ENCODE peak calls at places on chromosomes 4 and X, in eight cellular contexts. P, A, R, T, O, U, W and I are unnamed samples. For H3K4me1 and H3K36me3, the result is how much of the 10 kb centered on the place peaks cover.

GRCh38 chr4:98828801-98829200 is 100.1 kb downstream of the EIF4E start:
- DNase-seq in P (peak), A (no peak), R (no peak), T (no peak), O (no peak), U (no peak), W (peak), I (no peak)

GRCh38 chr4:22170353-22170752 is 221.8 kb upstream of the KCNIP4 start:
- DNase-seq in P (no peak), A (peak), R (no peak), T (peak), O (no peak), U (no peak), W (no peak), I (no peak)

GRCh38 chr4:138034871-138035270 is 207.3 kb downstream of the SLC7A11 start:
- DNase-seq in P (no peak), A (peak), R (no peak), T (peak), O (no peak), U (no peak), W (no peak), I (no peak)

GRCh38 chrX:112851161-112851779 is 10.6 kb upstream of the AMOT start:
- DNase-seq in P (no peak), A (no peak), R (no peak), T (no peak), O (no peak), U (no peak), W (no peak), I (no peak)

GRCh38 chrX:153524234-153524633 is 6.8 kb downstream of the ATP2B3 start:
- DNase-seq in P (no peak), A (no peak), R (no peak), T (no peak), O (no peak), U (no peak), W (no peak), I (no peak)

GRCh38 chr4:156665779-156666366 is 305.7 kb downstream of the PDGFC start:
- DNase-seq in P (no peak), A (no peak), R (no peak), T (no peak), O (no peak), U (no peak), W (no peak), I (no peak)

GRCh38 chrX:110569506-110569905 is 210.9 kb downstream of the RTL9 start:
- DNase-seq in P (no peak), A (no peak), R (no peak), T (no peak), O (no peak), U (no peak), W (no peak), I (no peak)

GRCh38 chr4:7929530-7929951 is 10.1 kb downstream of the AFAP1 start:
- DNase-seq in P (peak), A (no peak), R (no peak), T (no peak), O (peak), U (peak), W (no peak), I (no peak)

GRCh38 chr4:77771566-77771965 is 47.6 kb downstream of the CNOT6L start:
- DNase-seq in P (no peak), A (no peak), R (no peak), T (no peak), O (no peak), U (no peak), W (no peak), I (no peak)

GRCh38 chr4:1939664-1940509 is 68.7 kb downstream of the NSD2 start:
- DNase-seq in P (no peak), A (peak), R (no peak), T (peak), O (no peak), U (peak), W (peak), I (no peak)

DNA sequence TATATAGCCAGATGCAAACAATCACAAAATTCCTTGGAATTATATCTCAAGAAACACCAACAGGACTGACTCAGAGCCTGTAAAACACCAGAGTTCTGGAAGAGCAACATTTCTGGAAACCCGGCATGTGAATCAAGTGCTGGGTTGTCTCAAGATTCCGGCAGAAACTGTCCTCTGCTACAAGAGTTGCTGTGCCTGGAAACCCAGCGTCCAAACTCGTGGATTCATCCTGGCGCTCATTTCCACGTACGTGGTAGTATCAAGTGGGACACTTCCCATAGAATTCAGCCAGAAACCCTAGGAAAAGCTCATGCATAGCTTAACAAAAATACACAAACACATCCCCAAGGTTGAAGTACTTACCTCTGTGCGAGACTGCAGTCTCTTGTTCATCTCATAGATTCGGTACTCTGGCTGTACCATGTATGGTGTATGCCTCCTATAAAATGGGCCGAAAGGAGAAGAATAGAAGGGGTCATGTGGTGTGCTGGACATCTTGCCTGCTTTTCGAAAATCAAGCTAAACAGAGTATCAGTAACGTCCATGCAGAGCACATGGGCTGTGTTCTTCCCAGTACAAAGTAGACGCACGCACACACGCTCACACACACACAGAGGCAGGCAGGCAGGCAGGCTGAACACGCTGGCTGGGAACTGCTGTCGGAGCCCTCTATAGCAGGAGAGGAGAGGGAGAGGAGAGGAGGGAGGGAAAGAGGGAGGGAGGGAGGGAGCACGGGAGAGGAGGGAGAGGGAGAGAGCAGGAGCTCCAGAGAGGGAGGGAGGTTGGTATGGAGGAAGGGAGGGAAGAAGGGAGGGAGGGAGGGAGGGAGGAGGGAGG is at the start of gene LDB2:
- DNase-seq in P (peak), A (peak), R (peak), T (peak), O (peak), U (peak), W (peak), I (peak)
- H3K4me1 ChIP-seq in P (under half), A (under half), R (under half), T (under half), O (under half), U (under half), W (under half), I (under half)

DNA sequence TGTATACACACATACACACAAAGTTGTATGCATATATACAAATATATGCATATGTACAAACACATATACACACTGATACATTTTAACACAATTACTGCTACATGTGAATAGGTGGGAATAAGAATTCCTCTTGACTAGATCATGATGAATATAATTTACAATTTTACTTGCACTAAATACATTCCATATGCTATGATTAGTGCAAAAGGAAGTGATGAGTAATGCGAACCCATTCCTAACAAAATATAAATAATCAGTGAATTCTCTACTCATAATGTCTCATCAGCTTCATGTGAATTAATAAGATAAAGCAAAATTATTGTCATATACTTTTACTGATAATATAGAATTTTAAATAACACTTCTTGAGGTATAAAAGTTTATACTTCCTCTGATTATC is 1077.3 kb upstream of the PCDH10 start:
- DNase-seq in P (no peak), A (peak), R (no peak), T (peak), O (no peak), U (no peak), W (peak), I (no peak)
- H3K36me3 ChIP-seq in P (under half), A (under half), R (under half), T (under half), O (under half), U (under half), W (under half), I (under half)

GRCh38 chrX:39953879-39954278 is 143.9 kb downstream of the BCOR start:
- DNase-seq in P (peak), A (peak), R (peak), T (peak), O (peak), U (peak), W (no peak), I (no peak)
- H3K4me1 ChIP-seq in P (under half), A (under half), R (under half), T (under half), O (under half), U (under half), W (under half), I (under half)

DNA sequence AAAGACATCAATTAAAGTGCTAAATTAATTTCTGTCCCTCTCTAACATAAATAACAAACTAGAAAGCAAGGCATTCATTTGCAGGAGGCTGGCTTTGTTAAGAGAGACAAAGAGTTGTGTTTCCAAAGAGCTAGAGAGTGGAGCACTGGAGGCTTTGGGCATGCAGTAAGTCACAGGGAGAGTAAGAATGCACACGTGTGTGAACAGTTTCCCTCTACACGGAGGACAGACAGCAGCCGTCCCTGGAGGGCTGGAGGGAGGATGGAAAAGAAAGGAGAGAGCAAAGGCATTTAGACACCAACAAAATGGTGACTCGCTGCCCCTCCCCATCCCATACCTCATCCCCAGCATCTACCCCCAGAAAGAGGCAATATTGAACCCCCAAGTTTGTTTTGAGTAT is 20.4 kb upstream of the DCHS2 start:
- DNase-seq in P (no peak), A (no peak), R (no peak), T (no peak), O (no peak), U (no peak), W (no peak), I (no peak)
- H3K36me3 ChIP-seq in P (under half), A (under half), R (under half), T (under half), O (under half), U (under half), W (under half), I (under half)

GRCh38 chr4:140095694-140096482 is 58.1 kb downstream of the MAML3 start:
- DNase-seq in P (peak), A (peak), R (peak), T (peak), O (peak), U (no peak), W (peak), I (no peak)
- H3K4me1 ChIP-seq in P (under half), A (under half), R (half or more), T (under half), O (half or more), U (half or more), W (half or more), I (under half)

DNA sequence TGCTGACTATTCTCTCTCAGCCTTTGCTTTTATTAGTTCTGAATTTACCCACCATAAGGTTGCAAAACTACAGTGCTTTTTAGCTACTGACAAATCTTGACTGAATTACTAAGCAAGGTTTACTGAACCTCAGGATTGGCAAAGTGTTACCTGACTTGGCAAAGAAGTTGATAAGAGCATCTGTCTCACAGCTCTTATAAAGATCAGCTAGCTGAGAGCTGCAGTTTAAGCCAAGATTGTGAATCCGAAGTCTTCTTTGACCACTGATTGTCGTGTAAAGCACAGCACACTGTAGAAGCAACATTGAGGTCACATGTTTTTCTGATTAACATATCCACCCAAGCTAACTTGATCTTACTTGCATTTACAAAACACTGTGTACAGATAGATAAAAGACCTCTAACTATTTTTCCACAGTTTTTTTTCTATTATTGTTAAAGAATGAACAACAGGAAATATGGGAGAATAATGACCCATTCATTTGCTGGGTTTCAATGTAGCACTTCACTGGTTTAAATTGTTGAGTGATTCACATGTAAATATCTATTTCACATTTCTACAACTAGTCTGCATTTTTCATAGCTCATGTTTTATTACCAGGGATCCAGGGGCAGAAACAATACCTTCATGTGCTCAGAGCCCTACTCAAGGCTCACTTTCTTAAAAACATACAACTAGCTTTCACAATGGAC is 54.0 kb downstream of the METTL14 start:
- DNase-seq in P (no peak), A (no peak), R (no peak), T (no peak), O (no peak), U (no peak), W (no peak), I (no peak)
- H3K36me3 ChIP-seq in P (under half), A (half or more), R (half or more), T (under half), O (under half), U (under half), W (under half), I (half or more)